ENCODE peak calls at places on chromosome 1, in five cellular contexts. K is neural progenitor cell, U is suprapubic skin, E is WERI-Rb-1, N is A673. L is an unnamed sample.

GRCh38 chr1:243254233-243254926 is 701 bp downstream of the CEP170 start:
- DNase-seq in K (peak; percentile 81), U (peak; percentile 87), E (peak; percentile 66), N (peak; percentile 68), L (peak; percentile 66)

GRCh38 chr1:157137051-157137772 is 983 bp downstream of the ETV3 start:
- DNase-seq in K (peak; percentile 46), U (no peak), E (peak; percentile 72), N (peak; percentile 88), L (peak; percentile 43)

GRCh38 chr1:170698301-170698700 is 34.4 kb downstream of the PRRX1 start:
- DNase-seq in K (no peak), U (no peak), E (no peak), N (no peak), L (no peak)

GRCh38 chr1:167722152-167722869 is 529 bp downstream of the MPZL1 start:
- DNase-seq in K (peak; percentile 83), U (no peak), E (peak; percentile 31), N (peak; percentile 25), L (no peak)

GRCh38 chr1:219339466-219339865 is 165.8 kb downstream of the LYPLAL1 start:
- DNase-seq in K (no peak), U (no peak), E (no peak), N (no peak), L (no peak)

GRCh38 chr1:13583964-13584791 is 546 bp downstream of the PDPN start:
- DNase-seq in K (peak; percentile 76), U (no peak), E (peak; percentile 41), N (peak; percentile 50), L (no peak)

GRCh38 chr1:246703581-246703980 is 20.6 kb upstream of the SCCPDH start:
- DNase-seq in K (no peak), U (no peak), E (no peak), N (peak; percentile 32), L (no peak)

GRCh38 chr1:198741744-198742143 is 102.9 kb downstream of the PTPRC start:
- DNase-seq in K (peak; percentile 35), U (no peak), E (no peak), N (no peak), L (no peak)

GRCh38 chr1:51445346-51446090 is 73.5 kb downstream of the EPS15 start:
- DNase-seq in K (no peak), U (no peak), E (no peak), N (peak; percentile 85), L (no peak)

GRCh38 chr1:4931486-4931885 is 277.1 kb downstream of the AJAP1 start:
- DNase-seq in K (no peak), U (no peak), E (no peak), N (no peak), L (no peak)

GRCh38 chr1:16145030-16145987 is 10.6 kb downstream of the EPHA2 start:
- DNase-seq in K (peak; percentile 69), U (no peak), E (no peak), N (no peak), L (no peak)

GRCh38 chr1:66937529-66938234 is 12.9 kb downstream of the MIER1 start:
- DNase-seq in K (no peak), U (no peak), E (no peak), N (no peak), L (no peak)

GRCh38 chr1:221672965-221673364 is 68.9 kb downstream of the DUSP10 start:
- DNase-seq in K (no peak), U (no peak), E (no peak), N (no peak), L (no peak)

GRCh38 chr1:226491093-226491850 is 57.3 kb upstream of the STUM start:
- DNase-seq in K (no peak), U (no peak), E (no peak), N (no peak), L (no peak)

GRCh38 chr1:54973205-54973921 is 7.1 kb upstream of the TMEM61 start:
- DNase-seq in K (peak; percentile 81), U (peak; percentile 81), E (peak; percentile 43), N (peak; percentile 33), L (no peak)

GRCh38 chr1:175882192-175882591 is 138.8 kb upstream of the TNR start:
- DNase-seq in K (no peak), U (no peak), E (no peak), N (no peak), L (no peak)

GRCh38 chr1:17090844-17091243 is 28.4 kb downstream of the PADI2 start:
- DNase-seq in K (no peak), U (no peak), E (no peak), N (no peak), L (no peak)

GRCh38 chr1:210822897-210823296 is 311.1 kb downstream of the KCNH1 start:
- DNase-seq in K (no peak), U (no peak), E (no peak), N (no peak), L (no peak)

GRCh38 chr1:182457844-182458243 is 7.9 kb downstream of the RGSL1 start:
- DNase-seq in K (no peak), U (no peak), E (no peak), N (no peak), L (no peak)

GRCh38 chr1:64850846-64851245 is 106.0 kb downstream of the RAVER2 start:
- DNase-seq in K (no peak), U (no peak), E (no peak), N (no peak), L (no peak)

GRCh38 chr1:187445066-187445465 is 616.3 kb downstream of the PLA2G4A start:
- DNase-seq in K (no peak), U (no peak), E (no peak), N (no peak), L (no peak)

GRCh38 chr1:23544444-23545389 is 13.7 kb upstream of the E2F2 start:
- DNase-seq in K (peak; percentile 92), U (no peak), E (peak; percentile 77), N (peak; percentile 88), L (peak; percentile 76)

GRCh38 chr1:151158311-151158710 is 1.9 kb downstream of the TNFAIP8L2 start:
- DNase-seq in K (no peak), U (no peak), E (no peak), N (no peak), L (no peak)

GRCh38 chr1:178529364-178530036 is 16.6 kb downstream of the TEX35 start:
- DNase-seq in K (no peak), U (no peak), E (no peak), N (no peak), L (no peak)

GRCh38 chr1:212621830-212622315 is 13.3 kb downstream of the ATF3 start:
- DNase-seq in K (no peak), U (no peak), E (no peak), N (peak; percentile 72), L (no peak)

GRCh38 chr1:193190096-193190744 is 3.8 kb upstream of the B3GALT2 start:
- DNase-seq in K (no peak), U (no peak), E (no peak), N (peak; percentile 36), L (peak; percentile 31)

GRCh38 chr1:46489638-46490602 is at the start of gene DMBX1:
- DNase-seq in K (peak; percentile 91), U (no peak), E (peak; percentile 64), N (peak; percentile 69), L (peak; percentile 33)

GRCh38 chr1:111422546-111423391 is 4.8 kb downstream of the OVGP1 start:
- DNase-seq in K (no peak), U (no peak), E (no peak), N (no peak), L (no peak)

GRCh38 chr1:49013046-49013445 is 236.4 kb upstream of the BEND5 start:
- DNase-seq in K (no peak), U (no peak), E (no peak), N (no peak), L (no peak)

GRCh38 chr1:109500886-109501285 is 7.0 kb downstream of the CYB561D1 start:
- DNase-seq in K (no peak), U (no peak), E (no peak), N (no peak), L (no peak)

GRCh38 chr1:109501644-109502367 is 7.7 kb downstream of the AMIGO1 start:
- DNase-seq in K (no peak), U (no peak), E (no peak), N (no peak), L (no peak)

GRCh38 chr1:109499081-109499480 is 5.2 kb downstream of the CYB561D1 start:
- DNase-seq in K (no peak), U (no peak), E (no peak), N (no peak), L (no peak)

GRCh38 chr1:109498161-109498801 is 4.4 kb downstream of the CYB561D1 start:
- DNase-seq in K (peak; percentile 81), U (no peak), E (peak; percentile 83), N (no peak), L (no peak)

GRCh38 chr1:109499661-109500536 is 6.0 kb downstream of the CYB561D1 start:
- DNase-seq in K (peak; percentile 64), U (no peak), E (peak; percentile 82), N (peak; percentile 44), L (peak; percentile 31)
- H3K27ac ChIP-seq in K (peak overlapping the region; percentile 58), U (peak overlapping the region; percentile 72), E (peak overlapping the region; percentile 41), N (no peak overlapping the region), L (no peak overlapping the region)

GRCh38 chr1:224884428-224884827 is 45.0 kb upstream of the DNAH14 start:
- DNase-seq in K (no peak), U (no peak), E (no peak), N (peak; percentile 31), L (no peak)

GRCh38 chr1:224881762-224882211 is 47.7 kb upstream of the DNAH14 start:
- DNase-seq in K (no peak), U (no peak), E (no peak), N (no peak), L (no peak)

GRCh38 chr1:224882264-224882663 is 47.2 kb upstream of the DNAH14 start:
- DNase-seq in K (no peak), U (no peak), E (no peak), N (no peak), L (no peak)

GRCh38 chr1:224879404-224879803 is 50.1 kb upstream of the DNAH14 start:
- DNase-seq in K (no peak), U (no peak), E (no peak), N (no peak), L (no peak)

DNA sequence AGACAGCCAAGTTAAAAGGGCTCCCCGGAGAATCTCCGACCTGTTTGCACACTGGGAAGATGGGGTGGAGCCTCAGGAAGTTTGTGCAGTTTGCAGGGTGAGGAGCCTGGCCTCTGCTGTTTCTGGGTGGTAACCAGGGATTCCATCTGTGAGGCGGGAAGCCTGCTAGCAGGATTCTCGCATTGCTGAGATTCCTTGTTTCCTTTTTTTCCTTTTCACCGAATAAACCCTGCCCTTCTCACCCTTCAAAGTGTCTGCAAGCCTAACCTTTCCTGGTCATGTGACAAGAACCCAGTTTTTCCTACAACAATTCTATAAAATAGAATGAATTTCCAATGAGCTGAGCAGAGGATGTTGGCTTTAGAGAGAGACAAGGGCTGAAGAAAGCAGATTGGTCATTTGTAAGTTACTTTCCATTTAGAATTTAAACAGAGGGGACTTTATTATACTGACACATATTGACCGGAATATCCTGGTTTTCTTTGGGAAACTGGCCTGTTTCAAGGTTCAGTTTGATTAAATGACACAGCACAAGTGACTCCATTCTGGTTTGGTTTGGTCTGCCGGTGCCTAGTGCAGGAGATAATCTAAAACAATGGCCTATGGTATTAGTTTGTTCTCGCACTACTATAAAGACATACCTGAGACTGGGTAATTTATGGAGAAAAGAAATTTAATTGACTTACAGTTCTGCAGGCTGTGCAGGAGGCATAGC is 48.7 kb upstream of the DNAH14 start:
- DNase-seq in K (peak; percentile 80), U (no peak), E (no peak), N (no peak), L (no peak)
- H3K4me3 ChIP-seq in K (no peak overlapping the region), U (no peak overlapping the region), E (no peak overlapping the region), N (no peak overlapping the region), L (no peak overlapping the region)

GRCh38 chr1:35870651-35871309 is 12.2 kb upstream of the AGO1 start:
- DNase-seq in K (no peak), U (no peak), E (no peak), N (no peak), L (no peak)
- H3K27ac ChIP-seq in K (no peak overlapping the region), U (no peak overlapping the region), E (no peak overlapping the region), N (no peak overlapping the region), L (no peak overlapping the region)

GRCh38 chr1:22284906-22285544 is 142.1 kb upstream of the WNT4 start:
- DNase-seq in K (no peak), U (no peak), E (no peak), N (no peak), L (no peak)
- H3K4me3 ChIP-seq in K (no peak overlapping the region), U (no peak overlapping the region), E (no peak overlapping the region), N (no peak overlapping the region), L (no peak overlapping the region)

L was measured in MM.1S.